ENCODE peak calls at places on chromosomes 1 and 21, in seven cellular contexts. G is left lung; B is stimulated activated CD4-positive, alpha-beta T cell treated with anti-CD3 and anti-CD28 coated beads, Interleukin-1b, Interleukin-23, amount 100 ng/mL, for 1 hour; A is uterus; P is pancreas; K is renal cortical epithelial cell; X is head of caudate nucleus. N is an unnamed sample.

GRCh38 chr1:10901894-10902805 is 105.7 kb upstream of the CASZ1 start:
- DNase-seq in G (no peak), B (no peak), A (no peak), P (no peak), K (no peak), X (no peak), N (no peak)

GRCh38 chr1:62406576-62406975 is 30.3 kb upstream of the USP1 start:
- DNase-seq in G (no peak), B (no peak), A (no peak), P (no peak), K (no peak), X (no peak), N (no peak)

GRCh38 chr1:244011251-244011650 is 39.8 kb upstream of the ZBTB18 start:
- DNase-seq in G (no peak), B (no peak), A (no peak), P (no peak), K (no peak), X (no peak), N (no peak)

GRCh38 chr1:186806477-186806876 is 22.3 kb upstream of the PLA2G4A start:
- DNase-seq in G (no peak), B (no peak), A (no peak), P (no peak), K (no peak), X (no peak), N (no peak)

GRCh38 chr1:51293898-51294515 is 36.4 kb downstream of the TTC39A start:
- DNase-seq in G (no peak), B (no peak), A (no peak), P (no peak), K (no peak), X (no peak), N (no peak)

GRCh38 chr21:43290529-43291346 is 121.9 kb downstream of the CRYAA start:
- DNase-seq in G (peak), B (no peak), A (no peak), P (no peak), K (no peak), X (no peak), N (no peak)

GRCh38 chr1:204278254-204278653 is 64.5 kb upstream of the GOLT1A start:
- DNase-seq in G (no peak), B (no peak), A (no peak), P (no peak), K (no peak), X (no peak), N (no peak)

GRCh38 chr1:16099412-16099811 is 26.0 kb upstream of the FAM131C start:
- DNase-seq in G (no peak), B (no peak), A (no peak), P (no peak), K (no peak), X (no peak), N (no peak)

GRCh38 chr1:61287014-61287413 is 204.7 kb downstream of the NFIA start:
- DNase-seq in G (no peak), B (no peak), A (no peak), P (no peak), K (peak), X (no peak), N (no peak)

GRCh38 chr1:8632092-8632491 is 185.3 kb downstream of the RERE start:
- DNase-seq in G (no peak), B (no peak), A (no peak), P (no peak), K (no peak), X (no peak), N (no peak)